ENCODE peak calls at places on chromosomes 3 and 15, in five cellular contexts. One of them, this sample, is unnamed.

GRCh38 chr3:156150434-156151066 is 30.2 kb downstream of the KCNAB1 start:
- DNase-seq in neural crest cell: peak
- DNase-seq in endothelial cell of umbilical vein: peak
- DNase-seq in progenitor cell of endocrine pancreas: no peak
- DNase-seq in cardiac fibroblast: peak
- DNase-seq in this sample: peak

GRCh38 chr3:143934791-143935190 is 36.8 kb upstream of the DIPK2A start:
- DNase-seq in neural crest cell: no peak
- DNase-seq in endothelial cell of umbilical vein: no peak
- DNase-seq in progenitor cell of endocrine pancreas: no peak
- DNase-seq in cardiac fibroblast: peak
- DNase-seq in this sample: no peak

GRCh38 chr15:65550681-65551098 is 20.4 kb downstream of the HACD3 start:
- DNase-seq in neural crest cell: no peak
- DNase-seq in endothelial cell of umbilical vein: peak
- DNase-seq in progenitor cell of endocrine pancreas: no peak
- DNase-seq in cardiac fibroblast: peak
- DNase-seq in this sample: no peak

GRCh38 chr15:95162069-95162468 is 930.7 kb downstream of the MCTP2 start:
- DNase-seq in neural crest cell: no peak
- DNase-seq in endothelial cell of umbilical vein: no peak
- DNase-seq in progenitor cell of endocrine pancreas: no peak
- DNase-seq in cardiac fibroblast: no peak
- DNase-seq in this sample: no peak

GRCh38 chr3:189324538-189325138 is 152.9 kb downstream of the TPRG1 start:
- DNase-seq in neural crest cell: no peak
- DNase-seq in endothelial cell of umbilical vein: peak
- DNase-seq in progenitor cell of endocrine pancreas: no peak
- DNase-seq in cardiac fibroblast: peak
- DNase-seq in this sample: peak

GRCh38 chr15:27869697-27870281 is 229.3 kb downstream of the OCA2 start:
- DNase-seq in neural crest cell: no peak
- DNase-seq in endothelial cell of umbilical vein: no peak
- DNase-seq in progenitor cell of endocrine pancreas: no peak
- DNase-seq in cardiac fibroblast: no peak
- DNase-seq in this sample: no peak

GRCh38 chr15:95988574-95988887 is 342.0 kb upstream of the NR2F2 start:
- DNase-seq in neural crest cell: peak
- DNase-seq in endothelial cell of umbilical vein: peak
- DNase-seq in progenitor cell of endocrine pancreas: no peak
- DNase-seq in cardiac fibroblast: peak
- DNase-seq in this sample: peak

GRCh38 chr3:41418961-41419691 is 219.8 kb downstream of the CTNNB1 start:
- DNase-seq in neural crest cell: no peak
- DNase-seq in endothelial cell of umbilical vein: no peak
- DNase-seq in progenitor cell of endocrine pancreas: no peak
- DNase-seq in cardiac fibroblast: peak
- DNase-seq in this sample: peak

GRCh38 chr3:11273945-11274344 is 1.7 kb downstream of the ATG7 start:
- DNase-seq in neural crest cell: no peak
- DNase-seq in endothelial cell of umbilical vein: no peak
- DNase-seq in progenitor cell of endocrine pancreas: no peak
- DNase-seq in cardiac fibroblast: no peak
- DNase-seq in this sample: peak

GRCh38 chr3:15753056-15753710 is 44.6 kb downstream of the ANKRD28 start:
- DNase-seq in neural crest cell: no peak
- DNase-seq in endothelial cell of umbilical vein: no peak
- DNase-seq in progenitor cell of endocrine pancreas: no peak
- DNase-seq in cardiac fibroblast: peak
- DNase-seq in this sample: no peak

GRCh38 chr15:67104453-67104852 is 39.1 kb downstream of the SMAD3 start:
- DNase-seq in neural crest cell: no peak
- DNase-seq in endothelial cell of umbilical vein: peak
- DNase-seq in progenitor cell of endocrine pancreas: no peak
- DNase-seq in cardiac fibroblast: no peak
- DNase-seq in this sample: no peak

GRCh38 chr3:174613173-174613572 is 246.0 kb upstream of the NAALADL2 start:
- DNase-seq in neural crest cell: no peak
- DNase-seq in endothelial cell of umbilical vein: no peak
- DNase-seq in progenitor cell of endocrine pancreas: no peak
- DNase-seq in cardiac fibroblast: no peak
- DNase-seq in this sample: no peak

GRCh38 chr15:81107889-81108288 is 26.2 kb upstream of the CFAP161 start:
- DNase-seq in neural crest cell: no peak
- DNase-seq in endothelial cell of umbilical vein: peak
- DNase-seq in progenitor cell of endocrine pancreas: no peak
- DNase-seq in cardiac fibroblast: no peak
- DNase-seq in this sample: no peak

GRCh38 chr3:64084640-64085039 is 61.3 kb upstream of the PSMD6 start:
- DNase-seq in neural crest cell: no peak
- DNase-seq in endothelial cell of umbilical vein: no peak
- DNase-seq in progenitor cell of endocrine pancreas: no peak
- DNase-seq in cardiac fibroblast: peak
- DNase-seq in this sample: peak

GRCh38 chr15:80179025-80179759 is 26.4 kb downstream of the FAH start:
- DNase-seq in neural crest cell: no peak
- DNase-seq in endothelial cell of umbilical vein: peak
- DNase-seq in progenitor cell of endocrine pancreas: no peak
- DNase-seq in cardiac fibroblast: peak
- DNase-seq in this sample: peak

GRCh38 chr3:166471074-166471753 is 634.0 kb upstream of the BCHE start:
- DNase-seq in neural crest cell: no peak
- DNase-seq in endothelial cell of umbilical vein: no peak
- DNase-seq in progenitor cell of endocrine pancreas: no peak
- DNase-seq in cardiac fibroblast: no peak
- DNase-seq in this sample: no peak

GRCh38 chr3:78338405-78338804 is 1298.5 kb downstream of the ROBO2 start:
- DNase-seq in neural crest cell: no peak
- DNase-seq in endothelial cell of umbilical vein: no peak
- DNase-seq in progenitor cell of endocrine pancreas: no peak
- DNase-seq in cardiac fibroblast: no peak
- DNase-seq in this sample: no peak

GRCh38 chr3:140911822-140912221 is 29.8 kb upstream of the SLC25A36 start:
- DNase-seq in neural crest cell: no peak
- DNase-seq in endothelial cell of umbilical vein: no peak
- DNase-seq in progenitor cell of endocrine pancreas: no peak
- DNase-seq in cardiac fibroblast: no peak
- DNase-seq in this sample: no peak

GRCh38 chr3:9196009-9196408 is 53.4 kb downstream of the SRGAP3 start:
- DNase-seq in neural crest cell: peak
- DNase-seq in endothelial cell of umbilical vein: no peak
- DNase-seq in progenitor cell of endocrine pancreas: no peak
- DNase-seq in cardiac fibroblast: no peak
- DNase-seq in this sample: no peak

GRCh38 chr15:67820147-67820991 is 4.9 kb upstream of the SKOR1 start:
- DNase-seq in neural crest cell: no peak
- DNase-seq in endothelial cell of umbilical vein: no peak
- DNase-seq in progenitor cell of endocrine pancreas: no peak
- DNase-seq in cardiac fibroblast: no peak
- DNase-seq in this sample: no peak

DNA sequence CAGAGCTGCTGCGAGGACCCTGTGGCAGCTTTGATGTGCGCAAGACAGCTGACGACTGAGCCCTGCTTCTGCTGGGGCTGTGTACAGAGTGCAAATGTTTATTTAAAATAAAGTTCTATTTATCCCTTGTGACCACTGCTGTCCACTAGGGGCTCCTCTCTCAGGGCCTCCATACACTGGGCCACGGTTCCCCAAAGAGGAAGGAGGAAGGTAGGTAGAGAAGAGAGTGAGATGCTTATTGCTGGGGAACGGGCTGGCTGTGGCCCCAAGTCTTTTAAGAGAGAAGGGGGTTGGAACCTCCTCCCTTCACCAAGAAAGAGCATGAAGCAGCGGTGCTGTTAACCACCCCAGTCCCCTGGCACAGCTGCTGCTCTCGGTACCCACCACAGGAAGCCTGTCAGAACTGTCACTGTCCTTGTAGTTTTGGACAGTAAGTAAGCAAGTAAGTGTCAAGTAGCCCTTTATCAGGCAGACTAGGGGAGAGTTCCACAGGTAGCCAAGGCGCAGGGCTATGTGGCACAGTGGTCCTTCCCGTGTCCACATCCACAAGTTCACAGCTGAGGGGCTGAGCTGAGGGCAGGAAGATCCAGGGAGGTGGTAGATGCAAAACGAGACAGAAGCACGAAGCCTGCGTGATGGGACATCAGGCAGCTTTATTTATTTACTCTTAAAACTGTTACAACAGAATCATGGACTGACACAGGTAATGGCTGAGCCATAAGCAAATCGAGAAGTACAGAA is 47.3 kb downstream of the DHX30 start:
- DNase-seq in neural crest cell: no peak
- DNase-seq in endothelial cell of umbilical vein: peak
- DNase-seq in progenitor cell of endocrine pancreas: no peak
- DNase-seq in cardiac fibroblast: peak
- DNase-seq in this sample: peak
- TF ChIP-seq CTCF in neural crest cell: peak
- TF ChIP-seq CTCF in endothelial cell of umbilical vein: peak
- TF ChIP-seq CTCF in progenitor cell of endocrine pancreas: peak
- TF ChIP-seq CTCF in cardiac fibroblast: peak
- TF ChIP-seq CTCF in this sample: peak

DNA sequence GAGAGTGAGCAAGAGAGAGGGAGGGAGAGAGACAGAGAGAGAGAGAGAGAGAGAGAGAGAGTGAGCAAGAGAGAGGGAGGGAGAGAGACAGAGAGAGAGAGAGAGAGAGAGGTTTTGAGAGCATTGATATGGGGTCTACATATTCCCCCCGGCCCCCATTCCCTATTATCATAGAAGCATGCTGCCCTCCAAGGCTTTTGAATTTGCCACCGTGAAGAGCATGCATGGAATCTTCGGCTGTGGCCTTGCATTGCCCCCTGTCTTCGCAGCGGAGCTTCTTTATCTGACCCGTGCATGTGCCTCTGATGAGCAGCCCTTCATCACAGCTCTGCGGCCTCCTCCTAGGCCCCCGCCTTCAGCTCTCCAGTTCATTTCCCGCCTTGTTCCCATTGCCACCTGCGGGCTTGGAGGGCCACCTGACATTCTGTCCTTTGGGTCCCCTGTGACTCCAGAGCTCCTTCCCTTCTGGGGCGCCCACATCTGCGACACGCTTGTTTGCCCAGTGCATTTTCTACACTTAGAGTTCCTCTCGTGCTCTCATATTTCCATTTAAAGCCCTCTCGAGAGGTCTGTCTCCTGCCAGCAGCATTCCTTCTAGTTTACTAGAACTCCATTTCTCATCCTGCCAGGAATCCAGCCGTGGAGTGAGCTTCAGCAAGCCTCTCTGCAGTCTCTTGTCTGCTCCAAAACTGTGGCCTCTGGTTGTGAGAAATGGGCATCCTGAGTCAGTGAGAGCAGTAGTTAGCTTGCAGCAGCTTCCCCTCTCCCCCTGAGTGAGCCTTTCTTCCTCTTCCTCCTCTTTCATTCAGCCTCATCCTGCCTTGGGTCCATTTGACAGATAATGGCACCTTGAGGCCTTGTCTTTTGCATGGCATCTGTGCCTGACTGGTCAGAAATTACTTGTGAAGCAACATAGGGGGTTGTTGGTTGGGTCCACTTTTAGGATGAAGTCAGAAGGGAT is 25.3 kb downstream of the LPP start:
- DNase-seq in neural crest cell: no peak
- DNase-seq in endothelial cell of umbilical vein: no peak
- DNase-seq in progenitor cell of endocrine pancreas: no peak
- DNase-seq in cardiac fibroblast: no peak
- DNase-seq in this sample: no peak
- TF ChIP-seq CTCF in neural crest cell: no peak
- TF ChIP-seq CTCF in endothelial cell of umbilical vein: no peak
- TF ChIP-seq CTCF in progenitor cell of endocrine pancreas: no peak
- TF ChIP-seq CTCF in cardiac fibroblast: no peak
- TF ChIP-seq CTCF in this sample: no peak

DNA sequence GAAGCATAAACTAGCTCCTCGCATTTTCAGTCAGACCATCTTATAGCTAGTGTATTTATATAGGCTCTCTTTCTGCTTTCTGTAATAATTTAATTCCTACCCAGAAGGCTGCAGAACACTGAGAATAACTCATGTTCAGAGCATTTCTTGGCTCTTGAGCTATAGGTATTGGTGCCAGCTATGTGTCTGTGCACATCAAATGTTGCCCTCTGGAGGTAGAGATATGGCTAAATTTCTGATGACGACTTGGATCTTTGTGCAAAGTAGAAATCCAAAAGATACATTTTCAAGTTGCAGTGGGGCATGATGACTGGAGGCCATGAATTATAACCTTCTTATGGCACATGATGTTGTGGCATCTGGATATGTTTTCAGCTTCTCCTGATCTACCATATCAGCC is 336.2 kb upstream of the TPM1 start:
- DNase-seq in neural crest cell: no peak
- DNase-seq in endothelial cell of umbilical vein: no peak
- DNase-seq in progenitor cell of endocrine pancreas: no peak
- DNase-seq in cardiac fibroblast: peak
- DNase-seq in this sample: peak
- TF ChIP-seq CTCF in neural crest cell: no peak
- TF ChIP-seq CTCF in endothelial cell of umbilical vein: no peak
- TF ChIP-seq CTCF in progenitor cell of endocrine pancreas: no peak
- TF ChIP-seq CTCF in cardiac fibroblast: no peak
- TF ChIP-seq CTCF in this sample: no peak

DNA sequence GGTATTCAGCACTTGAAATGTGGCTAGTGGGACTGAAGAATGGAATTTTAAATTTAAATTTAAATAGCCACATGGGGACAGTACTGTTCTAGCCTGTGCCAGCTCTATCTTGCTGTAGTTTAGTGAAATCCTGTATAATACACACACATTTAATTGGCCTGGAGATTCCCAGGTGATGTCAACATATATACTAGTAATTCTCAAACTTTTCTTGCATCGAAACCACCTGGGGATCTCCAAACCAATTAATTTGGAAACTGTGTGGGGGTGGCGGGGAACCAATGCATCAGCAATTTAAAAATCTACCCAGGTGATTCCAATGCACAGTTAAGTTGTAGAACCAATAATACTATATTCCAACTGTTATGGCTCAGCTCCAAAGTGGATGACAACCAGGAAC is 228.9 kb upstream of the MRPL3 start:
- DNase-seq in neural crest cell: no peak
- DNase-seq in endothelial cell of umbilical vein: no peak
- DNase-seq in progenitor cell of endocrine pancreas: no peak
- DNase-seq in cardiac fibroblast: no peak
- DNase-seq in this sample: no peak
- TF ChIP-seq CTCF in neural crest cell: no peak
- TF ChIP-seq CTCF in endothelial cell of umbilical vein: no peak
- TF ChIP-seq CTCF in progenitor cell of endocrine pancreas: no peak
- TF ChIP-seq CTCF in cardiac fibroblast: no peak
- TF ChIP-seq CTCF in this sample: no peak

DNA sequence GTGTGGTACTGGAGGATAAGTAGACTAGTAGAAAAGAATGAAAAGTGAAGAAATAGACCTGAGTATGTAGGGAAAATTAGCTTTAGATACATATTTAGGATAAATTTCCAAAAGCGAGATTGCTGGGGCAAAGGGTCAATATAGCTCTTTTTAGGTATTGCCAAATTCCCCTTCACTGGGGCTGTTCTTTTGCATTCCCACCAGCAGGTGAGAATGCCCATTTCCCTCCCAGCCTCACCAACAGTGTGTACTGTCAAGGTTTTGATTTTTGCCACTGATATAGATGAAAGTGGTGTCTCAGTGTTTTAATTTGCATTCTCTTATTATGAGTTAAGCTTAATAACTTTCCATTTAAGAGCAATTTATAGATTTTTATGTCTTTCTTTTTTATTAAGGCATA is 35.7 kb upstream of the BHLHE40 start:
- DNase-seq in neural crest cell: no peak
- DNase-seq in endothelial cell of umbilical vein: no peak
- DNase-seq in progenitor cell of endocrine pancreas: no peak
- DNase-seq in cardiac fibroblast: no peak
- DNase-seq in this sample: peak
- TF ChIP-seq CTCF in neural crest cell: peak
- TF ChIP-seq CTCF in endothelial cell of umbilical vein: peak
- TF ChIP-seq CTCF in progenitor cell of endocrine pancreas: peak
- TF ChIP-seq CTCF in cardiac fibroblast: peak
- TF ChIP-seq CTCF in this sample: peak

GRCh38 chr3:46276497-46277099 is 34.3 kb downstream of the CCR3 start:
- DNase-seq in neural crest cell: peak
- DNase-seq in endothelial cell of umbilical vein: peak
- DNase-seq in progenitor cell of endocrine pancreas: peak
- DNase-seq in cardiac fibroblast: no peak
- DNase-seq in this sample: peak
- TF ChIP-seq CTCF in neural crest cell: peak
- TF ChIP-seq CTCF in endothelial cell of umbilical vein: peak
- TF ChIP-seq CTCF in progenitor cell of endocrine pancreas: peak
- TF ChIP-seq CTCF in cardiac fibroblast: peak
- TF ChIP-seq CTCF in this sample: peak

This sample was measured in MCF 10A.